ENCODE peak calls at places on chromosome 20, in four cellular contexts. B is GM12878, Y is K562, J is H1. Q is an unnamed sample.

GRCh38 chr20:45861157-45862075 is 4.0 kb downstream of the ZSWIM3 start:
- DNase-seq in J (no peak), B (no peak), Y (no peak), Q (no peak)

GRCh38 chr20:59006864-59007757 is at the start of gene CTSZ:
- DNase-seq in Y (peak), J (no peak), B (no peak), Q (no peak)

GRCh38 chr20:61161649-61162210 is 90.3 kb upstream of the CDH4 start:
- DNase-seq in Y (no peak), J (no peak), B (no peak), Q (no peak)

GRCh38 chr20:36298061-36298460 is 8.1 kb upstream of the DLGAP4 start:
- DNase-seq in J (no peak), Y (no peak), B (no peak), Q (no peak)

GRCh38 chr20:7180261-7181045 is 413.0 kb downstream of the BMP2 start:
- DNase-seq in B (no peak), J (no peak), Y (no peak), Q (no peak)

GRCh38 chr20:53550590-53551187 is 43.0 kb downstream of the ZNF217 start:
- DNase-seq in Y (no peak), B (no peak), J (no peak), Q (no peak)

GRCh38 chr20:53736757-53737403 is 143.2 kb upstream of the ZNF217 start:
- DNase-seq in J (no peak), B (peak), Y (no peak), Q (no peak)

GRCh38 chr20:20824924-20825584 is 112.6 kb upstream of the RALGAPA2 start:
- DNase-seq in B (peak), J (no peak), Y (peak), Q (no peak)

GRCh38 chr20:59938221-59938620 is 1.9 kb downstream of the PPP1R3D start:
- DNase-seq in B (no peak), Y (no peak), J (no peak), Q (no peak)

GRCh38 chr20:39630215-39630614 is 668.1 kb downstream of the DHX35 start:
- DNase-seq in Y (no peak), B (no peak), J (no peak), Q (no peak)

GRCh38 chr20:18739785-18740184 is 73.8 kb upstream of the SCP2D1 start:
- DNase-seq in J (peak), Y (no peak), B (no peak), Q (no peak)

GRCh38 chr20:6636209-6637159 is 131.0 kb upstream of the BMP2 start:
- DNase-seq in B (no peak), Y (no peak), J (no peak), Q (no peak)

GRCh38 chr20:45406260-45407066 is 1.6 kb upstream of the DBNDD2 start:
- DNase-seq in J (no peak), Y (peak), B (no peak), Q (no peak)

GRCh38 chr20:17809714-17810631 is 110.2 kb downstream of the BANF2 start:
- DNase-seq in B (no peak), J (no peak), Y (no peak), Q (no peak)

GRCh38 chr20:5400164-5400762 is 83.5 kb upstream of the PROKR2 start:
- DNase-seq in J (no peak), B (no peak), Y (peak), Q (no peak)

GRCh38 chr20:20887593-20888272 is 175.3 kb upstream of the RALGAPA2 start:
- DNase-seq in Y (no peak), J (no peak), B (no peak), Q (no peak)

GRCh38 chr20:5933802-5934436 is 16.4 kb downstream of the TRMT6 start:
- DNase-seq in J (no peak), Y (no peak), B (peak), Q (no peak)

GRCh38 chr20:58640446-58640845 is 10.6 kb upstream of the STX16 start:
- DNase-seq in Y (peak), B (no peak), J (no peak), Q (no peak)

GRCh38 chr20:8901237-8902025 is 167.5 kb upstream of the PLCB4 start:
- DNase-seq in Y (no peak), J (no peak), B (no peak), Q (no peak)

GRCh38 chr20:57393321-57394086 is 2.3 kb downstream of the RBM38 start:
- DNase-seq in J (no peak), Y (no peak), B (no peak), Q (no peak)

GRCh38 chr20:31962741-31963140 is 5.2 kb upstream of the XKR7 start:
- DNase-seq in J (no peak), Y (no peak), B (no peak), Q (no peak)

GRCh38 chr20:18543932-18544331 is 23.3 kb upstream of the SMIM26 start:
- DNase-seq in Y (no peak), J (no peak), B (no peak), Q (no peak)

GRCh38 chr20:32231847-32232246 is 24.2 kb downstream of the POFUT1 start:
- DNase-seq in J (no peak), Y (no peak), B (no peak), Q (no peak)

GRCh38 chr20:51688600-51688999 is 79.6 kb downstream of the ATP9A start:
- DNase-seq in B (no peak), J (no peak), Y (no peak), Q (no peak)

GRCh38 chr20:48329676-48330644 is 497.8 kb downstream of the PREX1 start:
- DNase-seq in J (peak), Y (peak), B (no peak), Q (no peak)

GRCh38 chr20:49579874-49580817 is 12.2 kb upstream of the PTGIS start:
- DNase-seq in J (no peak), Y (no peak), B (no peak), Q (no peak)

GRCh38 chr20:61387204-61387958 is 135.3 kb downstream of the CDH4 start:
- DNase-seq in J (no peak), B (no peak), Y (peak), Q (no peak)

GRCh38 chr20:59004763-59005522 is 2.1 kb downstream of the CTSZ start:
- DNase-seq in Y (no peak), B (peak), J (no peak), Q (no peak)

GRCh38 chr20:41177636-41178035 is 40.3 kb downstream of the PLCG1 start:
- DNase-seq in B (no peak), Y (no peak), J (peak), Q (peak)

GRCh38 chr20:20411382-20411781 is 43.5 kb downstream of the INSM1 start:
- DNase-seq in B (no peak), Y (no peak), J (no peak), Q (no peak)

GRCh38 chr20:57190536-57191265 is 75.7 kb downstream of the BMP7 start:
- DNase-seq in J (no peak), Y (no peak), B (no peak), Q (no peak)

GRCh38 chr20:30487947-30488926 is 769.2 kb upstream of the DEFB115 start:
- DNase-seq in Y (no peak), J (no peak), B (no peak), Q (no peak)

GRCh38 chr20:10306440-10307358 is 88.1 kb downstream of the SNAP25 start:
- DNase-seq in Y (no peak), J (no peak), B (no peak), Q (no peak)

GRCh38 chr20:7924692-7925091 is 15.6 kb downstream of the HAO1 start:
- DNase-seq in J (no peak), B (no peak), Y (no peak), Q (no peak)

GRCh38 chr20:18727032-18727508 is 86.5 kb upstream of the SCP2D1 start:
- DNase-seq in Y (no peak), J (no peak), B (no peak), Q (no peak)

GRCh38 chr20:2108987-2109386 is 7.4 kb downstream of the STK35 start:
- DNase-seq in Y (no peak), B (no peak), J (no peak), Q (peak)

GRCh38 chr20:5164645-5165399 is 38.0 kb downstream of the CDS2 start:
- DNase-seq in J (no peak), B (no peak), Y (no peak), Q (no peak)

GRCh38 chr20:41735949-41736348 is 117.8 kb upstream of the CHD6 start:
- DNase-seq in B (no peak), Y (no peak), J (no peak), Q (no peak)

GRCh38 chr20:35654415-35654814 is 10.3 kb downstream of the CPNE1 start:
- DNase-seq in B (no peak), Y (no peak), J (no peak), Q (no peak)

GRCh38 chr20:17636523-17637412 is 45.3 kb downstream of the RRBP1 start:
- DNase-seq in B (no peak), J (no peak), Y (no peak), Q (no peak)

DNA sequence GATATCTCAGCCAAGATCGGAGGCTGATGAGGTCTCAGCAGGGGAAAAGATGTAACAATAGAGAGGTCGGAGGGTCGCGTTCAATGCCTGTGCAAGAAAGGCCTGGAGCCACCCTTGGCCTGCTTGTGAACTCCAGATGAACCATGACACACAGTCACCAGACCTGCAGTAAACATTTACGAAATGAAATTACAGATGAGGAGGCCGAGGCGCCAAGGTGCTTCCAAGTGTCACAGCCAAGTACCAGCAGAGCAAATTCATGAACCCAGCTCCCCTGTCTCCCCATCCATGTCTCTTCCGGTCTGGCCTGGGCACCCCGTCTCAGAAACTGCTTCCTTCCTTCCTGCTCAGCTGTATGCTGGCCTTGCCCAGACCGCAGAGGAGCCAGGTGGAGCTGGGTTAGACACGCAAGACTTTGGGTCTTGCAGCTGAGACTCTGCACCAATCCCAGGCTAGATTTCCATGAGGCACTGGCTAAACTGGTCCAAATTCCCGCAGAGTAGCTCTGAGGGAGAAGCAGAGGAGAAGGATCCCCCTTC is 48.1 kb downstream of the CHMP4B start:
- DNase-seq in J (no peak), Y (no peak), B (no peak), Q (no peak)
- TF ChIP-seq EGR1 in J (no peak), Y (no peak), B (no peak), Q (no peak)

DNA sequence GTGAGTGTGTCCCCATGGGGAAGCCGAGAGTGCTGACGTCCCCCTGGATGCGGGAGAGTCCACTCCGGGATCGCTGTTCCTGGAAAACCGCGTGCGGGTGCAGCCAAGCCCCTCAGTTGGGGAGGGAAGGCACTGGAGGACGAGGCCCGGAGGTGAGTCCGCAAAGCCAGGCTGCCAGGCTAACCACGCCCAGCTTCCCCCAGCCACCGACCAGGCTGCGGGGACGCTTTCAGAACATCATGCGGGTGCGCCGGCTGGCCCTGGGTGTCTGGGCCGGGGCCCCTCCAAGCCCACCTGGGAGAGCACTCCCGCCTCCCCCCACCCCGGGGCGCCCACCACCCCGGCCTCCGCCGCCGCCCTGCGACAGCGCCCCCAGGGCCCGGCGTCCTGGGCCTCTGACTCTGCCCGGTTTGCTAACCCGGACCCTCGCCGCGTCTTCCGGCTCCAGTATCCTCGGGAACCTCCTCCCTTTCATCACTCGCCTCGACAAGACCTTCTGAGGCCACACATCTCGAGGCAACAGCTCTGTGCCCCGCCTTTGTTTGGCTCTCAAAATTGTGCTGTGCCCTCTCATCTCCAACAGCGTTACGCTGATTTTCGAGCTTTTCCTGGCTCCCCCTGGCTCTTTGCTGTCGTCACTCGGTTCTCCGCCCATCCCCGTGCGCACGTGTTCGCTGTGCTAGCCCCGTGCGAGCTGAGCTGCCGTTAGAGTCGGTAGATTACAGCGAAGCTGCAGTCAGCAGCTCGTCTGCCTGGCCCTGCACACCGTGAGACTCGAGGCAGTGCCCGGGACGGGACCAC is 47.1 kb upstream of the ENTPD6 start:
- DNase-seq in B (no peak), J (no peak), Y (no peak), Q (no peak)
- TF ChIP-seq EZH2 in B (no peak), J (peak), Y (no peak), Q (no peak)

DNA sequence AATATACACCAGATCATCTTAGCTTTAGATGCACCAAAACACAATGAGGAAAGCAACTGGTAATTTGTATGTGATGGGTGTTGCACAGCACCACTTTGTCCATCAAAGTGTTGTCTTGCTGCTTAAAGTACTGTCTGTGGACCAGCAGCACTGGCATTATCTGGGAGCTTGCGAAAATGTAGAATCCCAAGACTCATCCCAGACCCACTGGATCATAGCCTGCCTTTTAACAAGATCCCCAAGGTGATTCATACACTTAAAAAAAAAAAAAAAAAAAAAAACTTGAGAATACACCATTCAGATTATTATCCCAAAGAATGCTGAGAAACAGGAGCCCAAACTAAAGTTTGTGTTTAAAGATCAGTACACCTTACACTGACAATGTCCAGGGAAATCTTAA is 123.4 kb downstream of the TASP1 start:
- DNase-seq in J (no peak), Y (no peak), B (no peak), Q (no peak)
- TF ChIP-seq EGR1 in J (no peak), Y (no peak), B (no peak), Q (no peak)

DNA sequence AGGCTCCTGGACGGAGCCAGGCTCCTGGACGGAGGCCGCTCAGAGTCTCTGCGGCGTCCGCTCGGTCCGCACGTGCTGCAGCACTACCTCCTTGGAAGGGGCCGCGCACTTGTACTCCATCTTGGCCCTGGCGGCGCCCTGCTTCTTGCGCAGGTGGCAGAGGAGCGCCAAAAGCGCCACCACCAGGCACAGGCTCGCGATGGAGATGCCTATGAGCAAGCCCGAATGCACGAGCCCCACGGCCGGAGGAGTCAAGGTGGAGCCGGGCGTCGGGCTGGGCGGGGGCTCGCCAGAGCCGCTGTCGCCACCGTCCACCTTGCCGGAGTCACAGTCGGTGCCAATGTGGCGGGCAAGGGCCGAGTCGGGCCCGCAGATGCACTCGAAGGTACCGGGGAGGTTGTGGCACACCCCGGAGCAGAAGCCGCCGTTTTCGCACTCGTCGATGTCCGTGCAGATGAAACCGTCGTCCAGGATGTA is 1.7 kb downstream of the THBD start:
- DNase-seq in Y (no peak), B (no peak), J (no peak), Q (no peak)
- TF ChIP-seq EZH2 in Y (no peak), B (no peak), J (no peak), Q (no peak)

GRCh38 chr20:44135811-44136204 is 51.2 kb downstream of the JPH2 start:
- DNase-seq in B (no peak), J (no peak), Y (no peak), Q (no peak)

GRCh38 chr20:44138859-44139258 is 48.1 kb downstream of the JPH2 start:
- DNase-seq in J (no peak), B (no peak), Y (no peak), Q (no peak)

GRCh38 chr20:44134897-44135810 is 51.8 kb downstream of the JPH2 start:
- DNase-seq in B (peak), Y (no peak), J (no peak), Q (no peak)

GRCh38 chr20:44136579-44136978 is 50.4 kb downstream of the JPH2 start:
- DNase-seq in Y (no peak), J (no peak), B (no peak), Q (no peak)

DNA sequence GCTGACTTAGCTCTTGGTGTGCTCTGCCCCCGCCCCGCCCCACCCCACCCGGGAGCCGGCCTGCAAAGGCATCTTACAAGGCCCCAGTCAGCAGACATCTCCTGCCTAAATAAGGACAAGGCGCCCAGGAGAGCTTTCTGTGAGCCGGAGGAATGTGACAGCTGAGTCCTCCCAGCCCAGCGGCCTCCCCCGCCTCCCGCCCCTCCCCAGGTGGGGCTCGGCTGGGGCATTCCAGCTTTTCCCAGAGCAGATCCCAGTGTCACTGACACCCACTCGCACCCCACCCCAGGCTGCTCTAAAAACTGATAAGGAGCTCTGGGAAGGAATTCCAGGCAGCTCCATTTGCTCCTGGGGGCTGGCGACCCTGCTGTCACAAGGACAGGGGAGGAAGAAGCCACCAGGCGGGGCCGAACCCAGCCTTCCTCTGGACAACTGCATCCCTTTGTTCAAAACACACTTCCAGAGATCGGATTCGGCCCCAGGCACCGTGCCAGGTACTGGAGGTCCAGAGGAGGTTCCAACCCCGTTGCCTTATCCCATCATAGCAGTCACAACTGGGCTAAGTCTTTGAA is 49.7 kb downstream of the JPH2 start:
- DNase-seq in Y (no peak), J (peak), B (no peak), Q (no peak)
- TF ChIP-seq EGR1 in Y (no peak), J (no peak), B (no peak), Q (no peak)

GRCh38 chr20:47309806-47310426 is 46.6 kb downstream of the ZMYND8 start:
- DNase-seq in B (no peak), J (no peak), Y (no peak), Q (no peak)
- TF ChIP-seq EZH2 in B (no peak), J (no peak), Y (no peak), Q (no peak)

Q was measured in HCT116.